ENCODE peak calls at places on chromosomes 4 and X, in four cellular contexts. V is GM12878, W is K562, O is WTC11. M is an unnamed sample.

GRCh38 chrX:16711219-16712115 is 1.0 kb downstream of the CTPS2 start:
- DNase-seq in V (no peak), W (peak; percentile 39), O (peak; percentile 18), M (peak; percentile 44)

GRCh38 chrX:103919336-103919682 is 43.1 kb upstream of the TMSB15B start:
- DNase-seq in V (no peak), W (no peak), O (no peak), M (no peak)

GRCh38 chr4:26873391-26874026 is 12.9 kb downstream of the STIM2 start:
- DNase-seq in V (no peak), W (no peak), O (no peak), M (no peak)

GRCh38 chrX:30791296-30792278 is 97.5 kb downstream of the TAB3 start:
- DNase-seq in V (no peak), W (no peak), O (no peak), M (no peak)

GRCh38 chrX:53072418-53073114 is 9.6 kb upstream of the TSPYL2 start:
- DNase-seq in V (no peak), W (no peak), O (no peak), M (no peak)

GRCh38 chr4:156875697-156876096 is 95.9 kb downstream of the PDGFC start:
- DNase-seq in V (no peak), W (no peak), O (no peak), M (no peak)

GRCh38 chr4:116603096-116603495 is 482.3 kb downstream of the TRAM1L1 start:
- DNase-seq in V (no peak), W (no peak), O (no peak), M (no peak)

GRCh38 chr4:153488006-153488718 is 22.0 kb downstream of the TMEM131L start:
- DNase-seq in V (peak; percentile 94), W (no peak), O (no peak), M (no peak)

GRCh38 chr4:145183581-145183980 is 3.2 kb upstream of the OTUD4 start:
- DNase-seq in V (no peak), W (no peak), O (no peak), M (no peak)

GRCh38 chr4:91025240-91026173 is 898.3 kb downstream of the CCSER1 start:
- DNase-seq in V (no peak), W (no peak), O (no peak), M (no peak)

GRCh38 chr4:105350859-105351494 is 122.9 kb downstream of the PPA2 start:
- DNase-seq in V (no peak), W (no peak), O (no peak), M (no peak)

GRCh38 chr4:26999689-27000088 is 139.0 kb downstream of the STIM2 start:
- DNase-seq in V (no peak), W (no peak), O (no peak), M (no peak)

GRCh38 chrX:133307637-133308485 is 89.7 kb upstream of the TFDP3 start:
- DNase-seq in V (no peak), W (peak; percentile 7), O (peak; percentile 52), M (no peak)

GRCh38 chr4:130359537-130359936 is 1263.6 kb downstream of the C4orf33 start:
- DNase-seq in V (no peak), W (no peak), O (no peak), M (peak; percentile 16)

GRCh38 chr4:80071643-80072606 is 1.1 kb downstream of the ANTXR2 start:
- DNase-seq in V (peak; percentile 30), W (peak; percentile 38), O (peak; percentile 53), M (no peak)

GRCh38 chrX:103431316-103431715 is 55.0 kb downstream of the BEX3 start:
- DNase-seq in V (no peak), W (no peak), O (no peak), M (no peak)

GRCh38 chr4:155597933-155598451 is 68.7 kb upstream of the GUCY1A1 start:
- DNase-seq in V (no peak), W (no peak), O (no peak), M (no peak)

GRCh38 chr4:6999172-7000086 is 43.7 kb upstream of the TADA2B start:
- DNase-seq in V (no peak), W (peak; percentile 28), O (no peak), M (no peak)

GRCh38 chr4:176752191-176752749 is 40.5 kb downstream of the VEGFC start:
- DNase-seq in V (no peak), W (no peak), O (no peak), M (no peak)

GRCh38 chr4:110787781-110788180 is 164.9 kb upstream of the PITX2 start:
- DNase-seq in V (no peak), W (no peak), O (no peak), M (no peak)

GRCh38 chr4:82219346-82219745 is 154.4 kb downstream of the HNRNPD start:
- DNase-seq in V (no peak), W (no peak), O (no peak), M (no peak)

GRCh38 chrX:26914232-26914631 is 548.9 kb downstream of the PPP4R3C start:
- DNase-seq in V (no peak), W (no peak), O (no peak), M (no peak)

GRCh38 chrX:67692246-67692645 is 148.4 kb downstream of the AR start:
- DNase-seq in V (no peak), W (no peak), O (no peak), M (no peak)

GRCh38 chrX:7987160-7987992 is 60.2 kb upstream of the PNPLA4 start:
- DNase-seq in V (peak; percentile 26), W (no peak), O (no peak), M (no peak)

GRCh38 chr4:173121044-173121685 is 47.4 kb upstream of the GALNT7 start:
- DNase-seq in V (peak; percentile 11), W (peak; percentile 15), O (peak; percentile 44), M (no peak)

GRCh38 chrX:112368371-112368770 is 285.8 kb upstream of the TRPC5 start:
- DNase-seq in V (no peak), W (no peak), O (peak; percentile 11), M (peak; percentile 12)

GRCh38 chrX:1465261-1466231 is 12.8 kb upstream of the ASMTL start:
- DNase-seq in V (no peak), W (no peak), O (no peak), M (no peak)
- TF ChIP-seq USF2 in V (no peak), W (no peak), O (no peak), M (no peak)

GRCh38 chrX:12065251-12065650 is 73.0 kb upstream of the FRMPD4 start:
- DNase-seq in V (no peak), W (no peak), O (peak; percentile 25), M (no peak)
- TF ChIP-seq USF1 in V (no peak), W (no peak), O (no peak), M (no peak)

DNA sequence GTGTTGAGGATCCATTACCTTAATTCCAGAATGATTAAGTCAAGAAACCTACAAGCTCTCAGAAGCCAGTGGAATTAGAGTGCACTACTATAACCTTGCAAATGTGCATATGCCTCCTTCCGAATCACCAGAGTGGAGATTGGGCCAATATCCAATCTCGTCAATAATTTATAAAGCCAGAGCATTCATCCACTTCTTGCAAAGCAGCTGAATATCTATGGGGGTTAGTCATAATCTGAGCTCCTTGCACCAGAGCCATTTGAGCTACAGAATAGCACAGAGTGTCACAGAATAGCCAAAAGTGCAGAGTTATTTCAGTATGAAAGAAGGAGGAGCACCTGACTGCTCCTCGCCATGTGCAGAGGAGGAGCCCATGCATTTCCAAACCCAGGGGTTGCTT is 69.2 kb upstream of the MTM1 start:
- DNase-seq in V (no peak), W (no peak), O (no peak), M (no peak)
- TF ChIP-seq USF2 in V (no peak), W (no peak), O (no peak), M (no peak)

GRCh38 chr4:108135549-108136209 is 33.1 kb downstream of the LEF1 start:
- DNase-seq in V (no peak), W (peak; percentile 25), O (peak; percentile 69), M (no peak)
- TF ChIP-seq USF1 in V (no peak), W (no peak), O (no peak), M (no peak)

GRCh38 chr4:84433603-84434232 is 65.4 kb downstream of the NKX6-1 start:
- DNase-seq in V (no peak), W (no peak), O (no peak), M (no peak)
- TF ChIP-seq USF2 in V (no peak), W (no peak), O (no peak), M (no peak)

M was measured in SK-N-SH.